ENCODE peak calls at places on chromosomes 11 and 22, in five cellular contexts. T is cardiac muscle cell, N is mammary epithelial cell, V is endothelial cell, Y is fibroblast of the aortic adventitia. Z is an unnamed sample.

GRCh38 chr11:8906629-8907028 is 4.4 kb upstream of the AKIP1 start:
- DNase-seq in T (peak), N (peak), V (no peak), Y (peak), Z (no peak)

GRCh38 chr11:17798716-17799115 is 64.1 kb downstream of the KCNC1 start:
- DNase-seq in T (no peak), N (no peak), V (no peak), Y (no peak), Z (no peak)

GRCh38 chr11:10322830-10323792 is 18.2 kb downstream of the ADM start:
- DNase-seq in T (peak), N (peak), V (peak), Y (peak), Z (no peak)

GRCh38 chr11:17135934-17136683 is 58.6 kb upstream of the RPS13 start:
- DNase-seq in T (no peak), N (no peak), V (no peak), Y (no peak), Z (no peak)

GRCh38 chr22:41030891-41031290 is 61.5 kb upstream of the EP300 start:
- DNase-seq in T (peak), N (peak), V (no peak), Y (peak), Z (no peak)

GRCh38 chr22:23315341-23315917 is 135.1 kb downstream of the BCR start:
- DNase-seq in T (peak), N (peak), V (peak), Y (peak), Z (peak)

GRCh38 chr22:43891360-43892182 is at the start of gene PNPLA5:
- DNase-seq in T (no peak), N (no peak), V (no peak), Y (no peak), Z (peak)

GRCh38 chr11:111734383-111735261 is 31.6 kb downstream of the PPP2R1B start:
- DNase-seq in T (peak), N (no peak), V (no peak), Y (peak), Z (no peak)

GRCh38 chr11:115462004-115462541 is 42.1 kb downstream of the CADM1 start:
- DNase-seq in T (no peak), N (no peak), V (no peak), Y (no peak), Z (no peak)

GRCh38 chr22:49788492-49788891 is 39.2 kb downstream of the BRD1 start:
- DNase-seq in T (peak), N (no peak), V (no peak), Y (peak), Z (no peak)

GRCh38 chr11:70078095-70078795 is at the start of gene ANO1:
- DNase-seq in T (peak), N (no peak), V (no peak), Y (no peak), Z (peak)
- TF ChIP-seq CTCF in T (no peak), N (no peak), V (no peak), Y (no peak), Z (no peak)

DNA sequence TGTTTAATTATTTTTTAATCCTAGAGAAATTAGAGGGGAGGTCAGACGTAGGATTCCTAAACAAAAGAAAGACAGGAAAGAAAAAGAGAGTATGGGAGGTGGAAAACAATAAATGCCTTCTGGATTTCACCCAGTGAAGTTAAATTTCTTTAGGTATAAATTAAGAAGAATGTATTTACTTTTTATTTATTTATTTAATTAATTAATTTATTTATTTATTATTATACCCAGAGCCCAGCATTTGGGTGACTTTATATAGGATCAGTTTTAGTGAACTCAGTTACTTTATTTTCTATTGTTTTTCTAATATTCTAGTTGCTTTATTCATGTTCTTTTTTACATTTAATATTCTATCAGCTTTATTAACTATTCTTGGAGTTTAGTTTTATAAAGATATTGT is 551.8 kb downstream of the LUZP2 start:
- DNase-seq in T (no peak), N (no peak), V (no peak), Y (no peak), Z (no peak)
- TF ChIP-seq CTCF in T (no peak), N (no peak), V (no peak), Y (no peak), Z (no peak)

DNA sequence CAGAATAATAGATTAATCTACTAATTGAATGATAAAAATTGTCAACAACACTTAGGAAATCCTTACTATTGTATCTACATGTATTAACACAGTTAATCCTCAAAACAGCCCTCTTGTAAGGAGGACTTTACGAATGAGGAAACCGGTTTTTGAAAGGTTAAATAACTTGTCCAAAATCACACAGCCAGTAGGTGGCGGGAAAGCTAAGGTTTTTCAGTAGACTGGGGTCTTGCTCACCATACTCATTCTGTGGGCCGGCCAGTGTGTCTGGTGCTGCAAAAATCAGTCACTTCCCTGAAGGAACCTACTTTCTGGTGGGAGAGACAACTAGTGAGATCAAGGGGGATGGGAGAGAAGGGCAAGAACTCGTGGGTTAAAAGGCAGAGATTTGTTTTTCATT is 3.8 kb downstream of the DCPS start:
- DNase-seq in T (peak), N (peak), V (peak), Y (peak), Z (peak)
- TF ChIP-seq CTCF in T (peak), N (peak), V (peak), Y (peak), Z (peak)

DNA sequence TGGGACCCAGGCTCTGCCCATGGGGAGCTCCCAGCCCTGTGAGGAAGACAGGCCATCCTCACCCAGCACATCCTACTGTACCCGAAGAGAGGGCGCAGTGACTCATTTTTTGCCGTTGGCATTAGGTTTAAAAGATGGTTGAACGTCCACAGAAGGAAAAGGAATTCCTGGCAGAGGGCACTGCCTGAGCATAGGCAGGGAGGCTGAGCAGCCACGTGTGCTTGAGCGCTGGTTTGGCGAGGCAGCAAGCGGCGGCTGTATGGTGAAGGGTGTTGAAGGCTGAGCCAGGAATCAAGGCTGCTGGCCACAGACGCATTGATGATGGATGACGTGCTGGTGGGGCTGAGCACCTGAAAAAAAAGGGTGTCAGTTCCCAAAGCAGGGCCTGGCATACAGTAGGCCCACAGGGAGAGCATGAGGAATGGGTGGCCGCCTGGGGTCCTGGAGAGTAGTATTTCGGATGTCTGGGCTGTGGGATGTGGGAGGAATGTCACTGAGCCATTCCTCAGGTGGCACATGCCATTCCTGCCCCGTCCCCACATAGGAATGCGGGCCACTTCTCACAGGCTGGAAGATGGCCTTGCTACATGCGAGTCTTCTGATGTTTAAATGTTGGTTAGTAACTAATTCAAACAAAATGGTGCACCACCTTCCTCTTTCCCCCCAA is 112.5 kb downstream of the KIAA1671 start:
- DNase-seq in T (peak), N (peak), V (no peak), Y (peak), Z (no peak)
- TF ChIP-seq CTCF in T (no peak), N (no peak), V (no peak), Y (no peak), Z (no peak)

GRCh38 chr11:43515090-43515489 is 156.4 kb downstream of the TTC17 start:
- DNase-seq in T (peak), N (no peak), V (peak), Y (no peak), Z (peak)
- TF ChIP-seq CTCF in T (peak), N (peak), V (no peak), Y (no peak), Z (no peak)

DNA sequence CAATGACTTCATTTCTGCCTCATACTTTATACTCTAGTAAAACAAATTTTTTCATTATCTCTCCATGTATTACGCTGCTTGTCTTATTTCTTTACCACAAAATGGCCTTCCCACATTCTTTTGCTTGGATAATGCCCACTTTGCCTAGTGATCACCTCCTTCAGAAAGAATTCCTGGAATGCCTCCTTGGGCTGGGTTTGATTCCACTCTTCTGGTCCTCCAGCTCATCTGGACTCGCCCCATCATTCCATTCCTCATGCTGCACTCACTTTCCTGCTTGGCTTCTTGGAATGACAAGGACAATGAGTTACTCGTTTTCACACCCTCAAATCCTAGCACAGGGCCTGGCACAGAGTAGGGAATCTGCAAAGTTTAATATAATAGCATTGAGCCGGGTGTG is 475.1 kb upstream of the LARGE1 start:
- DNase-seq in T (no peak), N (no peak), V (no peak), Y (no peak), Z (no peak)
- TF ChIP-seq CTCF in T (no peak), N (no peak), V (no peak), Y (no peak), Z (no peak)

DNA sequence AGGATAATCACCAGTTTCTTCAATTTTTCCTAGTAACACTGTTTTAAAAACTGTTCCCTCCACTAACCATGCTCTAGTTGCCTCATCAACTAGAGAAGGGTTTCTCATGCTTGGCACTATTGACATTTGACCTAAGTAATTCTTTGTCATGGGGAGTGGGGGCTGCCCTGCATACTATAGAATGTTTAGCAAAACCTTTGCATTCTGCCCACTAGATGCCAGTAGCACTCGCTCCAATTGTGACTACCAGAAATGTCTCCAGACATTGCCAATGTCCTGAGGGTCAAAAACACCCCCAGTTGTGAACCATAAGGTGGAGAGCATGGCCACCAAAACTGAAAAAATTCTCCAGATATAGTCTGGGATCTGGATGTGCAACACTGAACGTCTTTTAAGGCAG is 27.6 kb upstream of the BMAL1 start:
- DNase-seq in T (peak), N (peak), V (no peak), Y (no peak), Z (no peak)
- TF ChIP-seq CTCF in T (peak), N (peak), V (no peak), Y (peak), Z (no peak)

DNA sequence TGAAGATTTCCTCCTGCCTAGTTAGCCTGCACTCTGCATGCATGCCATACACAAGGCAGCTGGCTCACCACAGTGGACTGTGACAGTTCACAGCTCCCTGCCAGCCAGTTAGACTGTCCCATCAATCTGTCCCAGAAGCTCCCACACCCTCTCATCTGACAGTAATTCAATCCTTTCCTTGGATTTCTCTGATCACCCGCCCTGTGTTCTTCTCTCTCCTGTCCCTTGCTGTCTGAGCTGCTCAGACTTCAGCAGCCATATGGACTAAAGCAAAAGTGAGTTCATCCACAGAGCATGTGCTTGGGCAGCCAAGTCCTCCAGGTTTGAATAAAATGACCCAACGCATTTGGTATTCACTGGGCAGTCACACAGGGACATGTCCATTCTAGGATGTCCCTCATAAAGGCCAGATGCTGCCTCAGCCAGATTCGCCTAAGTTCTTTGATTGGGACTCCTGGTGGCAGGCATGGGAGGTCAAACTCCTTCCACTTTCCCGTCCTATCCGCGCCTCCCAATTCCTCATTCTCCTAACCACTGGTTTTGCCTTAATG is 54.5 kb upstream of the ZBTB44 start:
- DNase-seq in T (no peak), N (no peak), V (no peak), Y (no peak), Z (peak)
- TF ChIP-seq CTCF in T (no peak), N (peak), V (no peak), Y (no peak), Z (no peak)

GRCh38 chr11:29268733-29269132 is 748.1 kb downstream of the KCNA4 start:
- DNase-seq in T (no peak), N (no peak), V (no peak), Y (no peak), Z (no peak)

GRCh38 chr11:29271616-29272015 is 745.2 kb downstream of the KCNA4 start:
- DNase-seq in T (no peak), N (no peak), V (no peak), Y (no peak), Z (no peak)

DNA sequence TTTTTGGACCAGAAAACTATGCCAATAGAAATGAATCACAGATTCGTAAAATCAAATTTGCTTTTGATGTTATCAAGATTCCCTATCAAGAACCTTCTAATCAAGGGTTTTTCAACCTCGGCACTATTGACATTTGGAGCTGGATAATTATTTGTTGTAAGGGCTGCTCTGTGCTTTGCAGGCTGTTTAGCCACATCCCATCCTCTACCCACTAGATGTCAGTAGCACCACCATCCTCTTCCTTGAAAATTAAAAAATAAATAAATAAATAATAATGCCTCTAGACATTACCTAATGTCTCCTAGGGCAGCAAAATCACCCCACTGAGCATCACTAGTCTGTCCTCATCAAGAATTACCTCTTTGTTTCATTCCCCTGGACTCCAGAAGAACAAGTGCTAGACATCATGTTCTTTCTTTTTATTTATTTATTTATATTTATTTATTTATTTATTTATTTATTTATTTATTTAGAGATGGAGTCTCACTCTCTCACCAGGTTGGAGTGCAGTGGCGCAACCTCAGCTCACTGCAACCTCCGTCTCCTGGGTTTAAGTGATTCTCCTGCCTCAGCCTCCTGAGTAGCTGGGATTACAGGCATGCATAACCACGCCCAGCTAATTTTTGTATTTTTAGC is 744.7 kb downstream of the KCNA4 start:
- DNase-seq in T (peak), N (peak), V (no peak), Y (peak), Z (no peak)
- TF ChIP-seq CTCF in T (peak), N (peak), V (no peak), Y (peak), Z (peak)

Z was measured in nephron progenitor cell.